ENCODE peak calls at places on chromosomes 7 and 10, in nine cellular contexts. U, D, M, V, X, G, W, Y and L are unnamed samples.

GRCh38 chr7:85021090-85021704 is 165.7 kb downstream of the SEMA3D start:
- DNase-seq in U (peak), D (no peak), M (peak), V (no peak), X (no peak), G (no peak), W (peak), Y (no peak), L (no peak)

GRCh38 chr10:50508315-50509051 is 115.3 kb downstream of the SGMS1 start:
- DNase-seq in U (no peak), D (no peak), M (no peak), V (peak), X (no peak), G (no peak), W (no peak), Y (no peak), L (no peak)

GRCh38 chr7:18958627-18959026 is 158.8 kb downstream of the TWIST1 start:
- DNase-seq in U (no peak), D (no peak), M (no peak), V (no peak), X (peak), G (no peak), W (peak), Y (no peak), L (no peak)

GRCh38 chr7:105639677-105640493 is 58.6 kb upstream of the EFCAB10 start:
- DNase-seq in U (no peak), D (no peak), M (no peak), V (no peak), X (no peak), G (no peak), W (no peak), Y (no peak), L (no peak)

GRCh38 chr7:47776335-47776734 is 171.9 kb downstream of the PKD1L1 start:
- DNase-seq in U (no peak), D (peak), M (peak), V (no peak), X (no peak), G (no peak), W (no peak), Y (no peak), L (no peak)

GRCh38 chr7:121267612-121268011 is 61.2 kb upstream of the WNT16 start:
- DNase-seq in U (no peak), D (no peak), M (no peak), V (no peak), X (peak), G (no peak), W (peak), Y (no peak), L (no peak)

GRCh38 chr7:10618934-10619333 is 354.7 kb upstream of the PHF14 start:
- DNase-seq in U (no peak), D (no peak), M (no peak), V (no peak), X (no peak), G (no peak), W (no peak), Y (no peak), L (no peak)

GRCh38 chr10:31136951-31137885 is 105.6 kb upstream of the ZNF438 start:
- DNase-seq in U (no peak), D (no peak), M (no peak), V (no peak), X (peak), G (no peak), W (peak), Y (no peak), L (no peak)

GRCh38 chr7:74026406-74027123 is 1.4 kb upstream of the ELN start:
- DNase-seq in U (peak), D (peak), M (peak), V (peak), X (peak), G (peak), W (peak), Y (peak), L (peak)

GRCh38 chr7:67625257-67625713 is 628.7 kb downstream of the TYW1 start:
- DNase-seq in U (peak), D (peak), M (peak), V (peak), X (peak), G (peak), W (peak), Y (peak), L (peak)

GRCh38 chr7:157278791-157279678 is 57.8 kb upstream of the DNAJB6 start:
- DNase-seq in U (no peak), D (no peak), M (no peak), V (peak), X (peak), G (no peak), W (peak), Y (peak), L (no peak)

GRCh38 chr7:155069992-155070827 is at the start of gene HTR5A:
- DNase-seq in U (no peak), D (peak), M (peak), V (peak), X (peak), G (peak), W (peak), Y (peak), L (peak)

GRCh38 chr7:6420680-6421079 is 27.1 kb downstream of the DAGLB start:
- DNase-seq in U (no peak), D (no peak), M (peak), V (no peak), X (no peak), G (no peak), W (no peak), Y (no peak), L (no peak)

GRCh38 chr10:75408512-75408881 is 6.9 kb upstream of the ZNF503 start:
- DNase-seq in U (no peak), D (peak), M (no peak), V (no peak), X (no peak), G (no peak), W (no peak), Y (peak), L (no peak)

GRCh38 chr7:149027560-149028345 is 552 bp downstream of the PDIA4 start:
- DNase-seq in U (peak), D (no peak), M (peak), V (no peak), X (no peak), G (no peak), W (peak), Y (no peak), L (no peak)

GRCh38 chr10:12077580-12078180 is 8.9 kb downstream of the DHTKD1 start:
- DNase-seq in U (no peak), D (no peak), M (no peak), V (peak), X (no peak), G (no peak), W (no peak), Y (no peak), L (no peak)

GRCh38 chr7:44284216-44284615 is 41.2 kb downstream of the CAMK2B start:
- DNase-seq in U (no peak), D (peak), M (peak), V (no peak), X (no peak), G (no peak), W (no peak), Y (peak), L (no peak)

GRCh38 chr7:114720725-114721124 is 201.2 kb upstream of the MDFIC start:
- DNase-seq in U (no peak), D (no peak), M (no peak), V (no peak), X (peak), G (no peak), W (peak), Y (no peak), L (no peak)